ENCODE peak calls at places on chromosome 3, in eight cellular contexts. H is GM12864, E is T1000, D is brain pericyte, Z is NCI-H748 treated with DMSO at 0.1 percent for 48 hours, R is activated gamma-delta T cell treated with Interleukin-2 at 50 U/mL for 16 hours, T is frontal cortex, J is psoas muscle. Q is an unnamed sample.

GRCh38 chr3:58161435-58162398 is 49.1 kb downstream of the DNASE1L3 start:
- DNase-seq in H (no peak), E (peak; percentile 75), D (peak; percentile 61), Z (no peak), R (no peak), T (no peak), J (no peak), Q (peak; percentile 59)

GRCh38 chr3:117998071-117998470 is 1036.6 kb downstream of the IGSF11 start:
- DNase-seq in H (no peak), E (no peak), D (no peak), Z (no peak), R (no peak), T (no peak), J (no peak), Q (no peak)

GRCh38 chr3:185089751-185090150 is 63.1 kb downstream of the C3orf70 start:
- DNase-seq in H (no peak), E (no peak), D (no peak), Z (no peak), R (no peak), T (no peak), J (no peak), Q (no peak)

GRCh38 chr3:133444071-133444774 is 44.4 kb downstream of the BFSP2 start:
- DNase-seq in H (no peak), E (no peak), D (no peak), Z (peak; percentile 65), R (no peak), T (no peak), J (no peak), Q (no peak)

GRCh38 chr3:112374334-112374734 is 41.4 kb downstream of the CD200 start:
- DNase-seq in H (no peak), E (no peak), D (no peak), Z (no peak), R (no peak), T (no peak), J (no peak), Q (no peak)

GRCh38 chr3:46578973-46579755 is 13.1 kb upstream of the LRRC2 start:
- DNase-seq in H (no peak), E (no peak), D (no peak), Z (peak; percentile 17), R (no peak), T (no peak), J (no peak), Q (no peak)

GRCh38 chr3:123343296-123344174 is 105.4 kb downstream of the ADCY5 start:
- DNase-seq in H (no peak), E (no peak), D (no peak), Z (no peak), R (no peak), T (no peak), J (no peak), Q (peak; percentile 66)

GRCh38 chr3:174488527-174488926 is 370.6 kb upstream of the NAALADL2 start:
- DNase-seq in H (no peak), E (no peak), D (no peak), Z (no peak), R (no peak), T (no peak), J (no peak), Q (no peak)

GRCh38 chr3:149368850-149369497 is 8.5 kb downstream of the TM4SF1 start:
- DNase-seq in H (no peak), E (no peak), D (no peak), Z (peak; percentile 66), R (no peak), T (no peak), J (no peak), Q (no peak)

GRCh38 chr3:167742338-167742737 is 6.8 kb downstream of the SERPINI1 start:
- DNase-seq in H (no peak), E (no peak), D (no peak), Z (no peak), R (no peak), T (no peak), J (no peak), Q (no peak)

GRCh38 chr3:119731545-119732343 is 28.9 kb downstream of the CFAP91 start:
- DNase-seq in H (no peak), E (no peak), D (no peak), Z (no peak), R (no peak), T (no peak), J (no peak), Q (no peak)

GRCh38 chr3:113339616-113340244 is 101.6 kb downstream of the CFAP44 start:
- DNase-seq in H (no peak), E (no peak), D (no peak), Z (no peak), R (no peak), T (no peak), J (no peak), Q (no peak)

GRCh38 chr3:115325539-115325938 is 178.5 kb upstream of the ZBTB20 start:
- DNase-seq in H (no peak), E (peak; percentile 14), D (no peak), Z (no peak), R (no peak), T (no peak), J (no peak), Q (no peak)

GRCh38 chr3:133965906-133966305 is 63.8 kb downstream of the SLCO2A1 start:
- DNase-seq in H (no peak), E (no peak), D (no peak), Z (no peak), R (no peak), T (no peak), J (no peak), Q (no peak)

GRCh38 chr3:141877911-141878310 is 1.5 kb downstream of the ATP1B3 start:
- DNase-seq in H (peak; percentile 10), E (no peak), D (no peak), Z (no peak), R (no peak), T (no peak), J (no peak), Q (no peak)

GRCh38 chr3:102189564-102190339 is 245.1 kb upstream of the ZPLD1 start:
- DNase-seq in H (no peak), E (no peak), D (no peak), Z (no peak), R (no peak), T (no peak), J (no peak), Q (no peak)

GRCh38 chr3:65734382-65734781 is 304.3 kb downstream of the MAGI1 start:
- DNase-seq in H (no peak), E (no peak), D (no peak), Z (no peak), R (no peak), T (no peak), J (no peak), Q (no peak)

GRCh38 chr3:192905980-192906678 is 11.5 kb downstream of the MB21D2 start:
- DNase-seq in H (no peak), E (no peak), D (no peak), Z (no peak), R (no peak), T (no peak), J (no peak), Q (no peak)

GRCh38 chr3:72396899-72397298 is 451.3 kb downstream of the SHQ1 start:
- DNase-seq in H (no peak), E (no peak), D (no peak), Z (no peak), R (no peak), T (no peak), J (no peak), Q (no peak)

GRCh38 chr3:178275793-178276192 is 260.4 kb upstream of the KCNMB2 start:
- DNase-seq in H (no peak), E (no peak), D (no peak), Z (no peak), R (no peak), T (no peak), J (no peak), Q (no peak)

GRCh38 chr3:170808041-170808440 is 62.0 kb downstream of the RPL22L1 start:
- DNase-seq in H (no peak), E (no peak), D (no peak), Z (no peak), R (no peak), T (no peak), J (no peak), Q (no peak)

GRCh38 chr3:46705751-46706572 is 4.8 kb downstream of the TMIE start:
- DNase-seq in H (no peak), E (no peak), D (no peak), Z (no peak), R (no peak), T (no peak), J (peak; percentile 52), Q (peak; percentile 37)

GRCh38 chr3:46314517-46314916 is 39.4 kb upstream of the CCR2 start:
- DNase-seq in H (no peak), E (no peak), D (no peak), Z (no peak), R (no peak), T (no peak), J (no peak), Q (no peak)

GRCh38 chr3:70583682-70584081 is 271.2 kb upstream of the MDFIC2 start:
- DNase-seq in H (no peak), E (no peak), D (no peak), Z (no peak), R (no peak), T (no peak), J (no peak), Q (no peak)

GRCh38 chr3:8536106-8537052 is 34.8 kb downstream of the LMCD1 start:
- DNase-seq in H (no peak), E (no peak), D (no peak), Z (no peak), R (no peak), T (no peak), J (no peak), Q (no peak)

GRCh38 chr3:187957209-187957981 is 196.6 kb upstream of the LPP start:
- DNase-seq in H (no peak), E (no peak), D (no peak), Z (no peak), R (no peak), T (no peak), J (peak; percentile 67), Q (no peak)

GRCh38 chr3:148903022-148903442 is 37.9 kb downstream of the CPA3 start:
- DNase-seq in H (no peak), E (no peak), D (no peak), Z (no peak), R (no peak), T (no peak), J (no peak), Q (no peak)

GRCh38 chr3:134430950-134431445 is 54.8 kb downstream of the ANAPC13 start:
- DNase-seq in H (no peak), E (no peak), D (no peak), Z (peak; percentile 34), R (no peak), T (no peak), J (no peak), Q (no peak)